ENCODE peak calls at places on chromosomes 5 and 9, in five cellular contexts. L is BE2C, X is endodermal cell, B is left cardiac atrium, H is fibroblast of the aortic adventitia. U is an unnamed sample.
A peak's percentile ranks its signal among the peaks of the same experiment; 100 is the strongest.

GRCh38 chr9:126992427-126992826 is 77.8 kb downstream of the RALGPS1 start:
- DNase-seq in L (no peak), X (no peak), B (no peak), H (no peak), U (no peak)

GRCh38 chr5:123585871-123586270 is 73.9 kb downstream of the CSNK1G3 start:
- DNase-seq in L (no peak), X (no peak), B (no peak), H (peak; percentile 35), U (no peak)

GRCh38 chr5:82748688-82749091 is 328.5 kb downstream of the TMEM167A start:
- DNase-seq in L (no peak), X (no peak), B (no peak), H (peak; percentile 2), U (no peak)

GRCh38 chr9:137365552-137366444 is 57.2 kb downstream of the EXD3 start:
- DNase-seq in L (no peak), X (no peak), B (no peak), H (no peak), U (no peak)

GRCh38 chr9:84788803-84789462 is 119.4 kb downstream of the NTRK2 start:
- DNase-seq in L (no peak), X (no peak), B (no peak), H (no peak), U (no peak)

GRCh38 chr9:70257991-70258691 is 637 bp upstream of the SMC5 start:
- DNase-seq in L (no peak), X (peak; percentile 83), B (peak; percentile 28), H (peak; percentile 61), U (no peak)

GRCh38 chr5:99775189-99775588 is 760.0 kb upstream of the FAM174A start:
- DNase-seq in L (no peak), X (peak; percentile 65), B (no peak), H (no peak), U (no peak)

GRCh38 chr5:29950416-29951145 is 1242.9 kb upstream of the CDH6 start:
- DNase-seq in L (no peak), X (no peak), B (no peak), H (no peak), U (no peak)

GRCh38 chr5:179261301-179262125 is 83.7 kb downstream of the ADAMTS2 start:
- DNase-seq in L (peak; percentile 64), X (peak; percentile 94), B (peak; percentile 20), H (no peak), U (no peak)

GRCh38 chr5:92629000-92629399 is 952.0 kb downstream of the NR2F1-AS1 start:
- DNase-seq in L (no peak), X (no peak), B (no peak), H (no peak), U (no peak)

GRCh38 chr5:14383923-14384322 is 197.7 kb upstream of the OTULINL start:
- DNase-seq in L (no peak), X (no peak), B (no peak), H (no peak), U (no peak)

GRCh38 chr9:112112941-112113399 is 62.1 kb downstream of the SUSD1 start:
- DNase-seq in L (peak; percentile 23), X (peak; percentile 83), B (no peak), H (no peak), U (peak; percentile 29)

GRCh38 chr9:130835441-130836298 is 616 bp downstream of the ABL1 start:
- DNase-seq in L (peak; percentile 69), X (peak; percentile 87), B (peak; percentile 63), H (peak; percentile 68), U (peak; percentile 53)

GRCh38 chr5:71882826-71883744 is 164.0 kb downstream of the CARTPT start:
- DNase-seq in L (peak; percentile 39), X (no peak), B (no peak), H (peak; percentile 44), U (no peak)

GRCh38 chr5:156094001-156094400 is 233.0 kb upstream of the SGCD start:
- DNase-seq in L (no peak), X (peak; percentile 64), B (peak; percentile 18), H (no peak), U (no peak)

GRCh38 chr9:18855636-18856035 is 177.4 kb downstream of the SAXO1 start:
- DNase-seq in L (no peak), X (no peak), B (peak; percentile 51), H (peak; percentile 82), U (peak; percentile 77)

GRCh38 chr5:18517641-18518380 is 883.6 kb downstream of the TAF11L14 start:
- DNase-seq in L (peak; percentile 19), X (no peak), B (no peak), H (no peak), U (no peak)

GRCh38 chr5:16690243-16690839 is 73.5 kb upstream of the RETREG1 start:
- DNase-seq in L (peak; percentile 44), X (peak; percentile 82), B (no peak), H (peak; percentile 58), U (no peak)

GRCh38 chr5:124279146-124279545 is 467.3 kb downstream of the ZNF608 start:
- DNase-seq in L (no peak), X (no peak), B (no peak), H (no peak), U (no peak)

GRCh38 chr9:114294664-114295063 is 28.2 kb upstream of the ORM1 start:
- DNase-seq in L (no peak), X (no peak), B (no peak), H (no peak), U (no peak)

GRCh38 chr9:2764371-2764770 is 47.1 kb downstream of the KCNV2 start:
- DNase-seq in L (no peak), X (no peak), B (no peak), H (no peak), U (peak; percentile 42)

GRCh38 chr9:83405674-83406255 is 132.4 kb downstream of the FRMD3 start:
- DNase-seq in L (no peak), X (no peak), B (no peak), H (peak; percentile 39), U (no peak)

GRCh38 chr5:134125195-134126015 is 10.9 kb downstream of the TCF7 start:
- DNase-seq in L (peak; percentile 50), X (no peak), B (peak; percentile 50), H (peak; percentile 97), U (no peak)

GRCh38 chr9:93590609-93591234 is 14.3 kb downstream of the PHF2 start:
- DNase-seq in L (no peak), X (no peak), B (no peak), H (no peak), U (no peak)

GRCh38 chr5:177507165-177507564 is 2.5 kb downstream of the DOK3 start:
- DNase-seq in L (no peak), X (no peak), B (no peak), H (no peak), U (no peak)

GRCh38 chr5:99379187-99379586 is 450.4 kb upstream of the CHD1 start:
- DNase-seq in L (no peak), X (no peak), B (no peak), H (no peak), U (no peak)

GRCh38 chr9:93234600-93234999 is 50.7 kb downstream of the WNK2 start:
- DNase-seq in L (no peak), X (no peak), B (peak; percentile 40), H (no peak), U (no peak)

GRCh38 chr5:122844916-122845252 is 529 bp upstream of the SNX24 start:
- DNase-seq in L (no peak), X (no peak), B (no peak), H (no peak), U (no peak)

GRCh38 chr5:64637144-64637543 is 53.2 kb upstream of the SHISAL2B start:
- DNase-seq in L (no peak), X (no peak), B (no peak), H (no peak), U (no peak)

GRCh38 chr9:120259100-120259499 is 320.9 kb downstream of the CDK5RAP2 start:
- DNase-seq in L (no peak), X (no peak), B (no peak), H (no peak), U (no peak)

GRCh38 chr5:4640793-4641192 is 499.3 kb upstream of the ADAMTS16 start:
- DNase-seq in L (no peak), X (peak; percentile 80), B (no peak), H (peak; percentile 48), U (no peak)

GRCh38 chr5:73268826-73269225 is 95.8 kb downstream of the TMEM174 start:
- DNase-seq in L (no peak), X (no peak), B (no peak), H (no peak), U (no peak)

GRCh38 chr5:854966-855743 is 4.4 kb upstream of the ZDHHC11 start:
- DNase-seq in L (no peak), X (no peak), B (no peak), H (no peak), U (no peak)

GRCh38 chr5:93574939-93575241 is 6.1 kb downstream of the NR2F1-AS1 start:
- DNase-seq in L (no peak), X (no peak), B (no peak), H (no peak), U (no peak)

GRCh38 chr5:41371741-41372140 is 138.7 kb downstream of the PLCXD3 start:
- DNase-seq in L (no peak), X (no peak), B (no peak), H (peak; percentile 91), U (no peak)

GRCh38 chr5:125337222-125337768 is 590.9 kb upstream of the ZNF608 start:
- DNase-seq in L (no peak), X (no peak), B (no peak), H (no peak), U (no peak)